ENCODE peak calls at places on chromosomes 16 and 17, in ten cellular contexts. T is left ventricle myocardium inferior, G is stomach, N is mucosa of descending colon, K is body of pancreas, U is HepG2, R is IMR-90, V is sigmoid colon, C is left lung, S is colonic mucosa. Q is an unnamed sample. For H3K4me1, the result is how much of the 10 kb centered on the place peaks cover.

GRCh38 chr17:68800731-68801130 is 154.5 kb downstream of the ABCA8 start:
- DNase-seq in G (no peak), C (no peak), V (no peak), N (no peak), S (no peak), U (no peak), T (no peak), R (peak), K (no peak), Q (no peak)

GRCh38 chr16:70803354-70803753 is 2.4 kb upstream of the VAC14 start:
- DNase-seq in C (no peak), R (peak), N (no peak), T (no peak), V (no peak), K (no peak), G (no peak), U (no peak), S (no peak), Q (no peak)

GRCh38 chr17:76164331-76164730 is 23.3 kb upstream of the FOXJ1 start:
- DNase-seq in U (no peak), S (no peak), V (no peak), C (no peak), R (no peak), G (no peak), K (no peak), T (no peak), N (no peak), Q (no peak)

GRCh38 chr17:79721993-79722671 is 8.6 kb upstream of the ENPP7 start:
- DNase-seq in U (peak), T (no peak), V (no peak), N (no peak), G (no peak), R (no peak), S (no peak), K (no peak), C (no peak), Q (no peak)

GRCh38 chr16:81483970-81484595 is 39.5 kb downstream of the CMIP start:
- DNase-seq in C (no peak), K (no peak), T (no peak), G (no peak), U (no peak), S (no peak), V (no peak), N (no peak), R (no peak), Q (no peak)

GRCh38 chr17:33436321-33436720 is 143.2 kb upstream of the ASIC2 start:
- DNase-seq in S (no peak), R (peak), K (no peak), U (no peak), C (no peak), T (no peak), V (no peak), G (no peak), N (no peak), Q (no peak)

GRCh38 chr16:31265329-31266245 is 5.8 kb downstream of the ITGAM start:
- DNase-seq in N (no peak), V (peak), S (no peak), C (peak), K (peak), U (no peak), R (peak), G (peak), T (no peak), Q (no peak)

GRCh38 chr16:19136549-19137196 is 22.9 kb downstream of the ITPRIPL2 start:
- DNase-seq in S (peak), T (no peak), C (peak), G (no peak), V (peak), K (no peak), U (no peak), R (peak), N (peak), Q (no peak)

GRCh38 chr17:32970281-32970680 is 21.4 kb upstream of the SPACA3 start:
- DNase-seq in U (no peak), S (no peak), V (no peak), G (no peak), N (no peak), C (no peak), R (no peak), K (no peak), T (no peak), Q (no peak)

GRCh38 chr17:17151055-17151454 is 55.1 kb downstream of the PLD6 start:
- DNase-seq in K (no peak), S (no peak), N (no peak), U (no peak), C (no peak), T (no peak), V (no peak), G (no peak), R (peak), Q (no peak)

GRCh38 chr17:31654936-31655335 is 204.1 kb downstream of the COPRS start:
- DNase-seq in R (peak), T (no peak), G (no peak), N (no peak), U (no peak), V (no peak), C (no peak), S (no peak), K (no peak), Q (peak)

GRCh38 chr17:14015286-14015685 is 54.0 kb upstream of the COX10 start:
- DNase-seq in T (no peak), N (no peak), V (no peak), U (no peak), K (no peak), R (no peak), S (no peak), G (no peak), C (no peak), Q (no peak)
- H3K4me3 ChIP-seq in T (no peak), N (no peak), V (no peak), U (no peak), K (no peak), R (no peak), S (no peak), G (no peak), C (no peak), Q (no peak)

GRCh38 chr17:18260332-18261145 is at the start of gene MIEF2:
- DNase-seq in U (peak), R (peak), S (peak), T (peak), C (peak), K (peak), V (peak), N (peak), G (peak), Q (peak)

GRCh38 chr17:18261659-18262058 is 1.2 kb downstream of the MIEF2 start:
- DNase-seq in N (no peak), S (no peak), V (no peak), R (no peak), G (no peak), C (no peak), K (no peak), U (no peak), T (no peak), Q (no peak)

GRCh38 chr17:18262111-18262510 is 1.6 kb downstream of the MIEF2 start:
- DNase-seq in G (no peak), R (no peak), N (no peak), U (no peak), S (no peak), V (no peak), T (no peak), K (no peak), C (no peak), Q (no peak)

GRCh38 chr17:18259621-18260331 is 686 bp upstream of the MIEF2 start:
- DNase-seq in G (no peak), K (no peak), V (no peak), U (peak), T (no peak), R (peak), C (no peak), S (no peak), N (no peak), Q (no peak)

GRCh38 chr17:18261146-18261515 is 669 bp downstream of the MIEF2 start:
- DNase-seq in S (peak), G (peak), N (peak), K (peak), R (peak), U (peak), V (peak), C (peak), T (peak), Q (peak)
- H3K4me1 ChIP-seq in S (under half), G (under half), N (under half), K (under half), R (under half), U (under half), V (under half), C (under half), T (half or more), Q (half or more)

GRCh38 chr17:8986295-8986694 is 20.8 kb upstream of the PIK3R5 start:
- DNase-seq in N (no peak), K (no peak), S (no peak), R (no peak), V (no peak), U (no peak), T (no peak), C (no peak), G (no peak), Q (no peak)
- TF ChIP-seq CTCF in N (no peak), K (no peak), S (no peak), R (no peak), V (no peak), U (no peak), T (no peak), C (no peak), G (no peak), Q (no peak)

GRCh38 chr17:57663326-57664070 is 81.6 kb downstream of the CCDC182 start:
- DNase-seq in R (no peak), N (no peak), C (no peak), G (no peak), U (no peak), S (no peak), T (no peak), V (peak), K (no peak), Q (no peak)
- H3K4me3 ChIP-seq in R (no peak), N (no peak), C (no peak), G (peak), U (no peak), S (no peak), T (peak), V (no peak), K (no peak), Q (no peak)